ENCODE peak calls at places on chromosomes 13 and 19, in five cellular contexts. One of them, this sample, is unnamed. For H3K4me1, the result is how much of the 10 kb centered on the place peaks cover.

GRCh38 chr13:65787087-65787486 is 1443.0 kb downstream of the PCDH9 start:
- DNase-seq in tibial nerve: no peak
- DNase-seq in uterus: no peak
- DNase-seq in naive thymus-derived CD4-positive, alpha-beta T cell: no peak
- DNase-seq in fibroblast of lung: no peak
- DNase-seq in this sample: no peak

GRCh38 chr13:113941571-113942191 is 32.2 kb downstream of the C13orf46 start:
- DNase-seq in tibial nerve: no peak
- DNase-seq in fibroblast of lung: peak
- DNase-seq in uterus: no peak
- DNase-seq in naive thymus-derived CD4-positive, alpha-beta T cell: no peak
- DNase-seq in this sample: no peak

GRCh38 chr19:19447536-19448237 is 42.2 kb downstream of the GATAD2A start:
- DNase-seq in uterus: no peak
- DNase-seq in fibroblast of lung: no peak
- DNase-seq in tibial nerve: no peak
- DNase-seq in naive thymus-derived CD4-positive, alpha-beta T cell: peak
- DNase-seq in this sample: no peak

GRCh38 chr13:76307157-76307556 is 579.0 kb downstream of the KCTD12 start:
- DNase-seq in fibroblast of lung: peak
- DNase-seq in uterus: no peak
- DNase-seq in tibial nerve: no peak
- DNase-seq in naive thymus-derived CD4-positive, alpha-beta T cell: no peak
- DNase-seq in this sample: no peak

GRCh38 chr19:49664171-49665070 is 1.2 kb downstream of the IRF3 start:
- DNase-seq in naive thymus-derived CD4-positive, alpha-beta T cell: peak
- DNase-seq in fibroblast of lung: peak
- DNase-seq in tibial nerve: peak
- DNase-seq in uterus: peak
- DNase-seq in this sample: peak

GRCh38 chr13:45349438-45349837 is 8.5 kb upstream of the TPT1 start:
- DNase-seq in naive thymus-derived CD4-positive, alpha-beta T cell: no peak
- DNase-seq in fibroblast of lung: peak
- DNase-seq in tibial nerve: no peak
- DNase-seq in uterus: no peak
- DNase-seq in this sample: no peak

GRCh38 chr13:35354305-35354704 is 122.2 kb downstream of the MAB21L1 start:
- DNase-seq in uterus: no peak
- DNase-seq in fibroblast of lung: no peak
- DNase-seq in tibial nerve: no peak
- DNase-seq in naive thymus-derived CD4-positive, alpha-beta T cell: no peak
- DNase-seq in this sample: no peak

GRCh38 chr19:40217921-40218890 is at the start of gene TTC9B:
- DNase-seq in naive thymus-derived CD4-positive, alpha-beta T cell: peak
- DNase-seq in fibroblast of lung: no peak
- DNase-seq in uterus: no peak
- DNase-seq in tibial nerve: no peak
- DNase-seq in this sample: no peak

GRCh38 chr13:32316030-32316344 is 679 bp downstream of the BRCA2 start:
- DNase-seq in uterus: no peak
- DNase-seq in naive thymus-derived CD4-positive, alpha-beta T cell: no peak
- DNase-seq in fibroblast of lung: no peak
- DNase-seq in tibial nerve: no peak
- DNase-seq in this sample: no peak

GRCh38 chr13:37685206-37685605 is 86.6 kb upstream of the POSTN start:
- DNase-seq in naive thymus-derived CD4-positive, alpha-beta T cell: no peak
- DNase-seq in uterus: no peak
- DNase-seq in tibial nerve: no peak
- DNase-seq in fibroblast of lung: no peak
- DNase-seq in this sample: no peak

GRCh38 chr19:49588370-49589122 is 2.4 kb upstream of the PRR12 start:
- DNase-seq in uterus: no peak
- DNase-seq in naive thymus-derived CD4-positive, alpha-beta T cell: peak
- DNase-seq in fibroblast of lung: no peak
- DNase-seq in tibial nerve: no peak
- DNase-seq in this sample: no peak

GRCh38 chr19:56133858-56134654 is 7.0 kb upstream of the ZNF444 start:
- DNase-seq in naive thymus-derived CD4-positive, alpha-beta T cell: no peak
- DNase-seq in fibroblast of lung: no peak
- DNase-seq in uterus: no peak
- DNase-seq in tibial nerve: no peak
- DNase-seq in this sample: no peak

GRCh38 chr19:2678043-2678671 is 24.3 kb downstream of the GNG7 start:
- DNase-seq in tibial nerve: no peak
- DNase-seq in uterus: no peak
- DNase-seq in naive thymus-derived CD4-positive, alpha-beta T cell: no peak
- DNase-seq in fibroblast of lung: no peak
- DNase-seq in this sample: no peak

GRCh38 chr13:101267656-101268055 is 148.7 kb downstream of the NALCN start:
- DNase-seq in uterus: no peak
- DNase-seq in naive thymus-derived CD4-positive, alpha-beta T cell: no peak
- DNase-seq in fibroblast of lung: no peak
- DNase-seq in tibial nerve: no peak
- DNase-seq in this sample: no peak

GRCh38 chr19:58515259-58515658 is 3.5 kb upstream of the SLC27A5 start:
- DNase-seq in uterus: no peak
- DNase-seq in naive thymus-derived CD4-positive, alpha-beta T cell: no peak
- DNase-seq in tibial nerve: no peak
- DNase-seq in fibroblast of lung: no peak
- DNase-seq in this sample: no peak

GRCh38 chr19:7492142-7493055 is 3.6 kb upstream of the PEX11G start:
- DNase-seq in naive thymus-derived CD4-positive, alpha-beta T cell: no peak
- DNase-seq in uterus: no peak
- DNase-seq in tibial nerve: no peak
- DNase-seq in fibroblast of lung: no peak
- DNase-seq in this sample: no peak

GRCh38 chr19:34364830-34365462 is at the start of gene GPI:
- DNase-seq in fibroblast of lung: peak
- DNase-seq in tibial nerve: peak
- DNase-seq in uterus: peak
- DNase-seq in naive thymus-derived CD4-positive, alpha-beta T cell: peak
- DNase-seq in this sample: peak

GRCh38 chr19:31119951-31120690 is 229.1 kb downstream of the TSHZ3 start:
- DNase-seq in fibroblast of lung: no peak
- DNase-seq in uterus: no peak
- DNase-seq in naive thymus-derived CD4-positive, alpha-beta T cell: no peak
- DNase-seq in tibial nerve: no peak
- DNase-seq in this sample: no peak

GRCh38 chr13:97239306-97239705 is 17.2 kb downstream of the MBNL2 start:
- DNase-seq in fibroblast of lung: no peak
- DNase-seq in tibial nerve: no peak
- DNase-seq in naive thymus-derived CD4-positive, alpha-beta T cell: no peak
- DNase-seq in uterus: no peak
- DNase-seq in this sample: no peak

GRCh38 chr13:97235549-97236206 is 13.5 kb downstream of the MBNL2 start:
- DNase-seq in naive thymus-derived CD4-positive, alpha-beta T cell: no peak
- DNase-seq in uterus: no peak
- DNase-seq in tibial nerve: no peak
- DNase-seq in fibroblast of lung: no peak
- DNase-seq in this sample: no peak

GRCh38 chr13:97238883-97239282 is 16.8 kb downstream of the MBNL2 start:
- DNase-seq in tibial nerve: no peak
- DNase-seq in naive thymus-derived CD4-positive, alpha-beta T cell: no peak
- DNase-seq in uterus: no peak
- DNase-seq in fibroblast of lung: no peak
- DNase-seq in this sample: no peak

GRCh38 chr13:97238432-97238831 is 16.3 kb downstream of the MBNL2 start:
- DNase-seq in fibroblast of lung: no peak
- DNase-seq in uterus: no peak
- DNase-seq in naive thymus-derived CD4-positive, alpha-beta T cell: no peak
- DNase-seq in tibial nerve: no peak
- DNase-seq in this sample: no peak

GRCh38 chr13:97237388-97237787 is 15.3 kb downstream of the MBNL2 start:
- DNase-seq in naive thymus-derived CD4-positive, alpha-beta T cell: no peak
- DNase-seq in fibroblast of lung: no peak
- DNase-seq in tibial nerve: no peak
- DNase-seq in uterus: no peak
- DNase-seq in this sample: no peak
- H3K4me1 ChIP-seq in naive thymus-derived CD4-positive, alpha-beta T cell: under half
- H3K4me1 ChIP-seq in fibroblast of lung: under half
- H3K4me1 ChIP-seq in tibial nerve: under half
- H3K4me1 ChIP-seq in uterus: under half
- H3K4me1 ChIP-seq in this sample: under half

GRCh38 chr19:15268928-15269253 is 36.6 kb upstream of the EPHX3 start:
- DNase-seq in uterus: no peak
- DNase-seq in tibial nerve: no peak
- DNase-seq in naive thymus-derived CD4-positive, alpha-beta T cell: no peak
- DNase-seq in fibroblast of lung: no peak
- DNase-seq in this sample: no peak

GRCh38 chr19:15265849-15266248 is 33.6 kb upstream of the EPHX3 start:
- DNase-seq in fibroblast of lung: peak
- DNase-seq in uterus: peak
- DNase-seq in tibial nerve: peak
- DNase-seq in naive thymus-derived CD4-positive, alpha-beta T cell: no peak
- DNase-seq in this sample: peak

GRCh38 chr19:15269806-15270205 is 37.6 kb upstream of the EPHX3 start:
- DNase-seq in fibroblast of lung: no peak
- DNase-seq in naive thymus-derived CD4-positive, alpha-beta T cell: no peak
- DNase-seq in tibial nerve: no peak
- DNase-seq in uterus: no peak
- DNase-seq in this sample: no peak

GRCh38 chr19:15266683-15267082 is 34.4 kb upstream of the EPHX3 start:
- DNase-seq in uterus: no peak
- DNase-seq in tibial nerve: no peak
- DNase-seq in fibroblast of lung: no peak
- DNase-seq in naive thymus-derived CD4-positive, alpha-beta T cell: no peak
- DNase-seq in this sample: no peak

DNA sequence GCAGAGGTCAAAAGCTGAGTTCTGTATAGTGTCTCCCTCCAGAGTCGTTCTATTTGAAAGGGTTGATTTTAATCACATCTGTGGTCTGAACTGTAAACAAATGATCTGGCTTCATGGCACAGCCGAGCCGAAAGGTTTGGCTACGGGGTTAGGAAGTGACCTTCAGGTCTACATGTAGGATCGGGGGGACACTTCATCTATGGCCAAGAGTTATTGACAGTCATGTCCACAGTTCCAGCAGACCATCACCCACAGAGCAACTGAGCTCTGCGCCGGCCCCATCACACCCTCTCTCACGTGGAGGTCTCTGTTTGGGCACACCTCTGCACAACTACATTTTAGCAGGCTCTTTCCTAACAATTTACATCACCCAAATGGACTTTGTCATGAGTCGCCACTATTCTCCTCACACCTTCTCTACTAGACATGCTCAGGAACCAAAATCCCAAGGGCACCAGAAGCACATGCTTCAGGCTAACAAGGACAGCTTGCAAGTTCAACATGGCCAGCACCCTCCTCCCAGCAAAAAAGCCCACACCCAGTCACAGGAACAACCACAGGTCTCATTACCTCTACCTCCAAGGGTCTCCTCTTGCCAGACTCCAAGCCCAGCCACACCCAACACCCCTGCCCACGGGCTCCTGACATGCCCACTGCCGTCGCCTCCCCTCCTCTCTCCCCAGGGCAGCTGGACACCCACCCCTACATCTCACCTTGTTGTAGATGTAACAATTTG is 36.1 kb upstream of the EPHX3 start:
- DNase-seq in uterus: no peak
- DNase-seq in naive thymus-derived CD4-positive, alpha-beta T cell: no peak
- DNase-seq in tibial nerve: no peak
- DNase-seq in fibroblast of lung: peak
- DNase-seq in this sample: no peak
- H3K4me1 ChIP-seq in uterus: under half
- H3K4me1 ChIP-seq in naive thymus-derived CD4-positive, alpha-beta T cell: under half
- H3K4me1 ChIP-seq in tibial nerve: under half
- H3K4me1 ChIP-seq in fibroblast of lung: under half
- H3K4me1 ChIP-seq in this sample: under half

GRCh38 chr13:25778808-25779207 is 273.0 kb downstream of the SHISA2 start:
- DNase-seq in tibial nerve: no peak
- DNase-seq in naive thymus-derived CD4-positive, alpha-beta T cell: no peak
- DNase-seq in uterus: no peak
- DNase-seq in fibroblast of lung: no peak
- DNase-seq in this sample: no peak
- H3K4me1 ChIP-seq in tibial nerve: under half
- H3K4me1 ChIP-seq in naive thymus-derived CD4-positive, alpha-beta T cell: under half
- H3K4me1 ChIP-seq in uterus: under half
- H3K4me1 ChIP-seq in fibroblast of lung: under half
- H3K4me1 ChIP-seq in this sample: under half

GRCh38 chr13:50518791-50519201 is 324.7 kb downstream of the DLEU7 start:
- DNase-seq in uterus: no peak
- DNase-seq in tibial nerve: no peak
- DNase-seq in fibroblast of lung: peak
- DNase-seq in naive thymus-derived CD4-positive, alpha-beta T cell: no peak
- DNase-seq in this sample: no peak
- H3K4me1 ChIP-seq in uterus: under half
- H3K4me1 ChIP-seq in tibial nerve: under half
- H3K4me1 ChIP-seq in fibroblast of lung: under half
- H3K4me1 ChIP-seq in naive thymus-derived CD4-positive, alpha-beta T cell: under half
- H3K4me1 ChIP-seq in this sample: under half

DNA sequence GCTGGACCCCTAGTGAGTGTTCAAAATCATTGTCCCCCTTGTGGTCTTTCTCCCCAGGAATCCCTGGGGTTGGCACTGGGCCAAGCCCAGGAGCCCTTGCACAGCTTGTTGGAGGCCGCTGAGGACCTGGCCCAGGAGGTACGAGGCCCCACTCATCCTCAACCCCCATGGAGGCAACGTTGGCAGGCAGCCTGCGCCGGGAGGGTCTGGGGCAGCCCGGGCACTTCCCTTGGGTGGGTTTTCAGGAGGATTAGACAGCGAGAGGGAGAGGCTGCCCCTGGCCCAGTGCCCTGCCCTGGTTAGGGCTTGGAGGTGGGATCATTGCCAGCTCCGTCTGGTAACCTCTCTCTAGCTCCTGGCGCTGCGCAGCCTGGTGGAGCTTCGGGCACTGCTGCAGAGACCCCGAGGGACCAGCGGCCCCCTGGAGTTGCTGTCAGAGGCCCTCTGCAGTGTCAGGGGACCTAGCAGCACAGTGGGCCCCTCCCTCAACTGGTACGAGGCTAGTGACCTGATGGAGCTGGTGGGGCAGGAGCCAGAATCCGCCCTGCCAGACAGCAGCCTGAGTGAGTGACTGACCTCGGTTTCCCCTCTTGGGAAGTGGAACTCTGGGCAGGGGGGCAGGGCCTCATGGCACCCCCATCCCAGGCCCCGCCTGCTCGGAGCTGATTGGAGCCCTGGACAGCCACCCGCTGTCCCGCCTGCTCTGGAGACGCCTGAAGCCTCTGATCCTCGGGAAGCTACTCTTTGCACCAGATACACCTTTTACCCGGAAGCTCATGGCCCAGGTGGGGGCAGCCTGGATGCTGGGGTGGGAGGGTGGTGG is 3.0 kb downstream of the ABCA7 start:
- DNase-seq in uterus: no peak
- DNase-seq in fibroblast of lung: peak
- DNase-seq in tibial nerve: no peak
- DNase-seq in naive thymus-derived CD4-positive, alpha-beta T cell: no peak
- DNase-seq in this sample: no peak
- H3K4me1 ChIP-seq in uterus: under half
- H3K4me1 ChIP-seq in fibroblast of lung: under half
- H3K4me1 ChIP-seq in tibial nerve: under half
- H3K4me1 ChIP-seq in naive thymus-derived CD4-positive, alpha-beta T cell: under half
- H3K4me1 ChIP-seq in this sample: under half

This sample was measured in breast epithelium.